ENCODE peak calls at places on chromosomes 16 and 17, in four cellular contexts. Z is KG1; Q is AG04450; G is activated T-helper 2 cell treated with anti-CD3 and anti-CD28 coated beads, Interferon-gamma antibody, Interleukin-2, Interleukin-4, amounts not matched to agents 10 μg/mL and 5 μg/mL and 100 μg/mL, durations not matched to agents 14 hours and 24 hours and 36 hours. P is an unnamed sample.

GRCh38 chr17:48228720-48229119 is 121.2 kb downstream of the SNX11 start:
- DNase-seq in G (no peak), Q (no peak), Z (no peak), P (no peak)

GRCh38 chr16:85573696-85574641 is 39.2 kb upstream of the GSE1 start:
- DNase-seq in Z (no peak), Q (no peak), G (no peak), P (no peak)

GRCh38 chr17:44217738-44218343 is 1.6 kb downstream of the UBTF start:
- DNase-seq in G (no peak), Z (no peak), Q (no peak), P (no peak)

GRCh38 chr16:28205117-28205899 is 6.5 kb downstream of the XPO6 start:
- DNase-seq in Q (no peak), Z (no peak), G (no peak), P (no peak)

GRCh38 chr17:8391711-8392110 is 5.9 kb downstream of the RNF222 start:
- DNase-seq in G (no peak), Z (no peak), Q (no peak), P (no peak)

GRCh38 chr16:12749076-12749475 is 54.6 kb downstream of the CPPED1 start:
- DNase-seq in Z (no peak), G (no peak), Q (no peak), P (no peak)

GRCh38 chr16:68643847-68644246 is 1.3 kb upstream of the CDH3 start:
- DNase-seq in Z (no peak), Q (no peak), G (no peak), P (no peak)

GRCh38 chr17:33055746-33056145 is 64.1 kb downstream of the SPACA3 start:
- DNase-seq in G (no peak), Z (no peak), Q (no peak), P (no peak)

GRCh38 chr17:21036361-21036881 is 6.4 kb downstream of the USP22 start:
- DNase-seq in Q (no peak), Z (no peak), G (no peak), P (no peak)

GRCh38 chr17:2770129-2770528 is 20.7 kb upstream of the CCDC92B start:
- DNase-seq in G (no peak), Q (no peak), Z (no peak), P (no peak)

GRCh38 chr17:28407974-28408306 is 1.9 kb upstream of the SLC46A1 start:
- DNase-seq in Q (no peak), G (no peak), Z (no peak), P (no peak)

GRCh38 chr16:74623214-74623842 is 16.4 kb upstream of the GLG1 start:
- DNase-seq in G (no peak), Q (peak), Z (no peak), P (no peak)

GRCh38 chr17:78793968-78794367 is 11.9 kb upstream of the CYTH1 start:
- DNase-seq in G (no peak), Z (no peak), Q (no peak), P (no peak)

GRCh38 chr17:18368948-18369347 is 5.6 kb upstream of the SHMT1 start:
- DNase-seq in Q (no peak), Z (no peak), G (no peak), P (no peak)

GRCh38 chr17:80790981-80791742 is 200.5 kb upstream of the CHMP6 start:
- DNase-seq in G (no peak), Z (no peak), Q (no peak), P (no peak)

GRCh38 chr17:31754239-31754945 is 104.7 kb downstream of the COPRS start:
- DNase-seq in Q (peak), G (no peak), Z (no peak), P (no peak)

GRCh38 chr17:42062673-42063072 is 12.3 kb upstream of the C17orf113 start:
- DNase-seq in G (no peak), Z (no peak), Q (no peak), P (no peak)

GRCh38 chr17:60863892-60864673 is 186.4 kb downstream of the BCAS3 start:
- DNase-seq in G (no peak), Z (peak), Q (no peak), P (peak)

GRCh38 chr17:41540921-41541625 is 13.0 kb upstream of the KRT19 start:
- DNase-seq in G (no peak), Z (no peak), Q (no peak), P (no peak)

GRCh38 chr17:37176683-37177082 is 199.1 kb upstream of the C17orf78 start:
- DNase-seq in G (no peak), Z (no peak), Q (no peak), P (no peak)

GRCh38 chr16:56858375-56858774 is 6.6 kb upstream of the SLC12A3 start:
- DNase-seq in Z (no peak), Q (no peak), G (no peak), P (no peak)

GRCh38 chr16:81987706-81988105 is 23.6 kb downstream of the SDR42E1 start:
- DNase-seq in G (no peak), Z (no peak), Q (no peak), P (no peak)

GRCh38 chr17:50062323-50063243 is 6.7 kb downstream of the ITGA3 start:
- DNase-seq in G (no peak), Z (no peak), Q (no peak), P (no peak)

GRCh38 chr16:85524630-85525463 is 88.3 kb upstream of the GSE1 start:
- DNase-seq in G (no peak), Q (no peak), Z (no peak), P (peak)

GRCh38 chr17:74368341-74369152 is 1.2 kb downstream of the GPR142 start:
- DNase-seq in G (peak), Z (peak), Q (no peak), P (no peak)

GRCh38 chr16:21260870-21261791 is 17.0 kb downstream of the CRYM start:
- DNase-seq in Z (no peak), G (no peak), Q (peak), P (no peak)

GRCh38 chr17:3688852-3689261 is 7.1 kb downstream of the P2RX5 start:
- DNase-seq in Q (no peak), G (no peak), Z (no peak), P (no peak)

GRCh38 chr16:16071631-16072244 is 122.3 kb downstream of the ABCC1 start:
- DNase-seq in Z (no peak), G (no peak), Q (no peak), P (no peak)

GRCh38 chr17:16937431-16937830 is 34.5 kb downstream of the TNFRSF13B start:
- DNase-seq in Q (no peak), G (no peak), Z (no peak), P (no peak)

GRCh38 chr16:50644730-50645129 is 36.4 kb downstream of the SNX20 start:
- DNase-seq in G (no peak), Q (no peak), Z (no peak), P (no peak)

GRCh38 chr16:85423631-85424030 is 189.5 kb upstream of the GSE1 start:
- DNase-seq in G (no peak), Z (no peak), Q (no peak), P (no peak)

GRCh38 chr16:57939872-57940224 is 31.1 kb downstream of the CNGB1 start:
- DNase-seq in G (no peak), Q (no peak), Z (no peak), P (no peak)

GRCh38 chr16:88905563-88905962 is 39.1 kb upstream of the PABPN1L start:
- DNase-seq in G (no peak), Q (no peak), Z (no peak), P (no peak)

GRCh38 chr16:70676571-70677498 is 9.0 kb downstream of the MTSS2 start:
- DNase-seq in Z (no peak), G (no peak), Q (no peak), P (no peak)

GRCh38 chr17:77254961-77255741 is 114.4 kb downstream of the SEC14L1 start:
- DNase-seq in Z (no peak), G (no peak), Q (peak), P (no peak)

GRCh38 chr17:12990041-12990808 is 27.6 kb downstream of the ELAC2 start:
- DNase-seq in G (no peak), Z (no peak), Q (no peak), P (no peak)

GRCh38 chr16:72558501-72558900 is 386.5 kb upstream of the PMFBP1 start:
- DNase-seq in G (no peak), Z (no peak), Q (no peak), P (no peak)